ENCODE peak calls at places on chromosome 20, in four cellular contexts. One of them, this sample, is unnamed.

GRCh38 chr20:3777726-3778629 is 3.3 kb downstream of the SPEF1 start:
- DNase-seq in stimulated activated CD4-positive, alpha-beta T cell treated with anti-CD3 and anti-CD28 coated beads, Interleukin-1b, Interleukin-23, amount 100 ng/mL, for 1 hour: no peak
- DNase-seq in fibroblast of pulmonary artery: peak; percentile 50
- DNase-seq in mesendoderm: peak; percentile 74
- DNase-seq in this sample: no peak

GRCh38 chr20:32456869-32457421 is 98.8 kb downstream of the ASXL1 start:
- DNase-seq in stimulated activated CD4-positive, alpha-beta T cell treated with anti-CD3 and anti-CD28 coated beads, Interleukin-1b, Interleukin-23, amount 100 ng/mL, for 1 hour: no peak
- DNase-seq in fibroblast of pulmonary artery: peak; percentile 53
- DNase-seq in mesendoderm: peak; percentile 78
- DNase-seq in this sample: no peak

GRCh38 chr20:63106108-63106764 is 99.5 kb upstream of the BHLHE23 start:
- DNase-seq in stimulated activated CD4-positive, alpha-beta T cell treated with anti-CD3 and anti-CD28 coated beads, Interleukin-1b, Interleukin-23, amount 100 ng/mL, for 1 hour: no peak
- DNase-seq in fibroblast of pulmonary artery: no peak
- DNase-seq in mesendoderm: no peak
- DNase-seq in this sample: peak; percentile 71

GRCh38 chr20:12966468-12967085 is 42.2 kb upstream of the SPTLC3 start:
- DNase-seq in stimulated activated CD4-positive, alpha-beta T cell treated with anti-CD3 and anti-CD28 coated beads, Interleukin-1b, Interleukin-23, amount 100 ng/mL, for 1 hour: no peak
- DNase-seq in fibroblast of pulmonary artery: peak; percentile 70
- DNase-seq in mesendoderm: peak; percentile 34
- DNase-seq in this sample: no peak

GRCh38 chr20:63210011-63210605 is 5.8 kb downstream of the YTHDF1 start:
- DNase-seq in stimulated activated CD4-positive, alpha-beta T cell treated with anti-CD3 and anti-CD28 coated beads, Interleukin-1b, Interleukin-23, amount 100 ng/mL, for 1 hour: no peak
- DNase-seq in fibroblast of pulmonary artery: no peak
- DNase-seq in mesendoderm: no peak
- DNase-seq in this sample: no peak

GRCh38 chr20:38343107-38343797 is 3.0 kb upstream of the LBP start:
- DNase-seq in stimulated activated CD4-positive, alpha-beta T cell treated with anti-CD3 and anti-CD28 coated beads, Interleukin-1b, Interleukin-23, amount 100 ng/mL, for 1 hour: no peak
- DNase-seq in fibroblast of pulmonary artery: peak; percentile 57
- DNase-seq in mesendoderm: no peak
- DNase-seq in this sample: no peak

GRCh38 chr20:43507150-43508080 is at the start of gene L3MBTL1:
- DNase-seq in stimulated activated CD4-positive, alpha-beta T cell treated with anti-CD3 and anti-CD28 coated beads, Interleukin-1b, Interleukin-23, amount 100 ng/mL, for 1 hour: no peak
- DNase-seq in fibroblast of pulmonary artery: peak; percentile 43
- DNase-seq in mesendoderm: peak; percentile 73
- DNase-seq in this sample: no peak

GRCh38 chr20:23265226-23265625 is 85.4 kb upstream of the NXT1 start:
- DNase-seq in stimulated activated CD4-positive, alpha-beta T cell treated with anti-CD3 and anti-CD28 coated beads, Interleukin-1b, Interleukin-23, amount 100 ng/mL, for 1 hour: no peak
- DNase-seq in fibroblast of pulmonary artery: peak; percentile 47
- DNase-seq in mesendoderm: no peak
- DNase-seq in this sample: no peak

GRCh38 chr20:60223174-60223573 is 265.0 kb downstream of the CDH26 start:
- DNase-seq in stimulated activated CD4-positive, alpha-beta T cell treated with anti-CD3 and anti-CD28 coated beads, Interleukin-1b, Interleukin-23, amount 100 ng/mL, for 1 hour: no peak
- DNase-seq in fibroblast of pulmonary artery: no peak
- DNase-seq in mesendoderm: no peak
- DNase-seq in this sample: no peak

GRCh38 chr20:44326391-44327159 is 10.3 kb upstream of the R3HDML start:
- DNase-seq in stimulated activated CD4-positive, alpha-beta T cell treated with anti-CD3 and anti-CD28 coated beads, Interleukin-1b, Interleukin-23, amount 100 ng/mL, for 1 hour: peak; percentile 10
- DNase-seq in fibroblast of pulmonary artery: no peak
- DNase-seq in mesendoderm: peak; percentile 27
- DNase-seq in this sample: no peak

GRCh38 chr20:63029358-63030121 is 22.8 kb upstream of the BHLHE23 start:
- DNase-seq in stimulated activated CD4-positive, alpha-beta T cell treated with anti-CD3 and anti-CD28 coated beads, Interleukin-1b, Interleukin-23, amount 100 ng/mL, for 1 hour: no peak
- DNase-seq in fibroblast of pulmonary artery: no peak
- DNase-seq in mesendoderm: peak; percentile 58
- DNase-seq in this sample: no peak

GRCh38 chr20:51639206-51639832 is 96.8 kb upstream of the NFATC2 start:
- DNase-seq in stimulated activated CD4-positive, alpha-beta T cell treated with anti-CD3 and anti-CD28 coated beads, Interleukin-1b, Interleukin-23, amount 100 ng/mL, for 1 hour: peak; percentile 55
- DNase-seq in fibroblast of pulmonary artery: peak; percentile 81
- DNase-seq in mesendoderm: peak; percentile 71
- DNase-seq in this sample: no peak

GRCh38 chr20:8018928-8019177 is 708 bp downstream of the TMX4 start:
- DNase-seq in stimulated activated CD4-positive, alpha-beta T cell treated with anti-CD3 and anti-CD28 coated beads, Interleukin-1b, Interleukin-23, amount 100 ng/mL, for 1 hour: no peak
- DNase-seq in fibroblast of pulmonary artery: peak; percentile 50
- DNase-seq in mesendoderm: no peak
- DNase-seq in this sample: no peak

GRCh38 chr20:53769041-53769440 is 175.4 kb upstream of the ZNF217 start:
- DNase-seq in stimulated activated CD4-positive, alpha-beta T cell treated with anti-CD3 and anti-CD28 coated beads, Interleukin-1b, Interleukin-23, amount 100 ng/mL, for 1 hour: no peak
- DNase-seq in fibroblast of pulmonary artery: no peak
- DNase-seq in mesendoderm: no peak
- DNase-seq in this sample: no peak

GRCh38 chr20:62358728-62359490 is 8.2 kb downstream of the LAMA5 start:
- DNase-seq in stimulated activated CD4-positive, alpha-beta T cell treated with anti-CD3 and anti-CD28 coated beads, Interleukin-1b, Interleukin-23, amount 100 ng/mL, for 1 hour: no peak
- DNase-seq in fibroblast of pulmonary artery: no peak
- DNase-seq in mesendoderm: no peak
- DNase-seq in this sample: no peak

GRCh38 chr20:52190437-52191131 is 995 bp downstream of the ZFP64 start:
- DNase-seq in stimulated activated CD4-positive, alpha-beta T cell treated with anti-CD3 and anti-CD28 coated beads, Interleukin-1b, Interleukin-23, amount 100 ng/mL, for 1 hour: peak; percentile 21
- DNase-seq in fibroblast of pulmonary artery: peak; percentile 26
- DNase-seq in mesendoderm: peak; percentile 48
- DNase-seq in this sample: no peak

GRCh38 chr20:23298926-23299672 is 51.5 kb upstream of the NXT1 start:
- DNase-seq in stimulated activated CD4-positive, alpha-beta T cell treated with anti-CD3 and anti-CD28 coated beads, Interleukin-1b, Interleukin-23, amount 100 ng/mL, for 1 hour: no peak
- DNase-seq in fibroblast of pulmonary artery: no peak
- DNase-seq in mesendoderm: no peak
- DNase-seq in this sample: no peak

GRCh38 chr20:33693274-33693673 is 7.1 kb upstream of the E2F1 start:
- DNase-seq in stimulated activated CD4-positive, alpha-beta T cell treated with anti-CD3 and anti-CD28 coated beads, Interleukin-1b, Interleukin-23, amount 100 ng/mL, for 1 hour: no peak
- DNase-seq in fibroblast of pulmonary artery: no peak
- DNase-seq in mesendoderm: no peak
- DNase-seq in this sample: no peak

GRCh38 chr20:52280407-52280806 is 88.8 kb upstream of the ZFP64 start:
- DNase-seq in stimulated activated CD4-positive, alpha-beta T cell treated with anti-CD3 and anti-CD28 coated beads, Interleukin-1b, Interleukin-23, amount 100 ng/mL, for 1 hour: no peak
- DNase-seq in fibroblast of pulmonary artery: no peak
- DNase-seq in mesendoderm: no peak
- DNase-seq in this sample: no peak

GRCh38 chr20:35820715-35821114 is 48.9 kb downstream of the PHF20 start:
- DNase-seq in stimulated activated CD4-positive, alpha-beta T cell treated with anti-CD3 and anti-CD28 coated beads, Interleukin-1b, Interleukin-23, amount 100 ng/mL, for 1 hour: no peak
- DNase-seq in fibroblast of pulmonary artery: peak; percentile 35
- DNase-seq in mesendoderm: no peak
- DNase-seq in this sample: no peak

GRCh38 chr20:53500651-53501050 is 93.0 kb downstream of the ZNF217 start:
- DNase-seq in stimulated activated CD4-positive, alpha-beta T cell treated with anti-CD3 and anti-CD28 coated beads, Interleukin-1b, Interleukin-23, amount 100 ng/mL, for 1 hour: no peak
- DNase-seq in fibroblast of pulmonary artery: no peak
- DNase-seq in mesendoderm: no peak
- DNase-seq in this sample: no peak

GRCh38 chr20:5650191-5650691 is 100.0 kb upstream of the SHLD1 start:
- DNase-seq in stimulated activated CD4-positive, alpha-beta T cell treated with anti-CD3 and anti-CD28 coated beads, Interleukin-1b, Interleukin-23, amount 100 ng/mL, for 1 hour: no peak
- DNase-seq in fibroblast of pulmonary artery: no peak
- DNase-seq in mesendoderm: no peak
- DNase-seq in this sample: no peak

GRCh38 chr20:25085756-25086495 is 4.0 kb upstream of the VSX1 start:
- DNase-seq in stimulated activated CD4-positive, alpha-beta T cell treated with anti-CD3 and anti-CD28 coated beads, Interleukin-1b, Interleukin-23, amount 100 ng/mL, for 1 hour: no peak
- DNase-seq in fibroblast of pulmonary artery: no peak
- DNase-seq in mesendoderm: no peak
- DNase-seq in this sample: no peak

GRCh38 chr20:51752343-51752951 is 15.7 kb downstream of the ATP9A start:
- DNase-seq in stimulated activated CD4-positive, alpha-beta T cell treated with anti-CD3 and anti-CD28 coated beads, Interleukin-1b, Interleukin-23, amount 100 ng/mL, for 1 hour: no peak
- DNase-seq in fibroblast of pulmonary artery: peak; percentile 74
- DNase-seq in mesendoderm: no peak
- DNase-seq in this sample: peak; percentile 68

GRCh38 chr20:48769111-48769879 is 58.5 kb downstream of the PREX1 start:
- DNase-seq in stimulated activated CD4-positive, alpha-beta T cell treated with anti-CD3 and anti-CD28 coated beads, Interleukin-1b, Interleukin-23, amount 100 ng/mL, for 1 hour: peak; percentile 64
- DNase-seq in fibroblast of pulmonary artery: peak; percentile 50
- DNase-seq in mesendoderm: peak; percentile 33
- DNase-seq in this sample: no peak

GRCh38 chr20:19995220-19995863 is 21.8 kb upstream of the NAA20 start:
- DNase-seq in stimulated activated CD4-positive, alpha-beta T cell treated with anti-CD3 and anti-CD28 coated beads, Interleukin-1b, Interleukin-23, amount 100 ng/mL, for 1 hour: no peak
- DNase-seq in fibroblast of pulmonary artery: peak; percentile 76
- DNase-seq in mesendoderm: peak; percentile 32
- DNase-seq in this sample: no peak

GRCh38 chr20:9040874-9041524 is 27.9 kb upstream of the PLCB4 start:
- DNase-seq in stimulated activated CD4-positive, alpha-beta T cell treated with anti-CD3 and anti-CD28 coated beads, Interleukin-1b, Interleukin-23, amount 100 ng/mL, for 1 hour: no peak
- DNase-seq in fibroblast of pulmonary artery: no peak
- DNase-seq in mesendoderm: no peak
- DNase-seq in this sample: no peak

GRCh38 chr20:22686097-22686496 is 101.7 kb upstream of the FOXA2 start:
- DNase-seq in stimulated activated CD4-positive, alpha-beta T cell treated with anti-CD3 and anti-CD28 coated beads, Interleukin-1b, Interleukin-23, amount 100 ng/mL, for 1 hour: no peak
- DNase-seq in fibroblast of pulmonary artery: peak; percentile 75
- DNase-seq in mesendoderm: peak; percentile 86
- DNase-seq in this sample: peak; percentile 73

GRCh38 chr20:4090756-4091331 is 75.5 kb upstream of the RNF24 start:
- DNase-seq in stimulated activated CD4-positive, alpha-beta T cell treated with anti-CD3 and anti-CD28 coated beads, Interleukin-1b, Interleukin-23, amount 100 ng/mL, for 1 hour: no peak
- DNase-seq in fibroblast of pulmonary artery: peak; percentile 74
- DNase-seq in mesendoderm: peak; percentile 62
- DNase-seq in this sample: peak; percentile 63

GRCh38 chr20:62156592-62157386 is 13.2 kb downstream of the SS18L1 start:
- DNase-seq in stimulated activated CD4-positive, alpha-beta T cell treated with anti-CD3 and anti-CD28 coated beads, Interleukin-1b, Interleukin-23, amount 100 ng/mL, for 1 hour: peak; percentile 59
- DNase-seq in fibroblast of pulmonary artery: peak; percentile 47
- DNase-seq in mesendoderm: peak; percentile 86
- DNase-seq in this sample: no peak

GRCh38 chr20:17966432-17967312 is 1.9 kb downstream of the SNX5 start:
- DNase-seq in stimulated activated CD4-positive, alpha-beta T cell treated with anti-CD3 and anti-CD28 coated beads, Interleukin-1b, Interleukin-23, amount 100 ng/mL, for 1 hour: no peak
- DNase-seq in fibroblast of pulmonary artery: peak; percentile 58
- DNase-seq in mesendoderm: peak; percentile 45
- DNase-seq in this sample: no peak

GRCh38 chr20:51886341-51886740 is 84.0 kb upstream of the SALL4 start:
- DNase-seq in stimulated activated CD4-positive, alpha-beta T cell treated with anti-CD3 and anti-CD28 coated beads, Interleukin-1b, Interleukin-23, amount 100 ng/mL, for 1 hour: no peak
- DNase-seq in fibroblast of pulmonary artery: no peak
- DNase-seq in mesendoderm: no peak
- DNase-seq in this sample: no peak